ENCODE peak calls at places on chromosome X, in four cellular contexts. One of them, this sample, is unnamed.

GRCh38 chrX:1480082-1480785 is 27.5 kb upstream of the ASMTL start:
- DNase-seq in neural crest cell: no peak
- DNase-seq in GM20000: no peak
- DNase-seq in stimulated activated CD4-positive, alpha-beta T cell treated with anti-CD3 and anti-CD28 coated beads, Interleukin-15, amount 100 ng/mL, for 1 hour: no peak
- DNase-seq in this sample: no peak

GRCh38 chrX:11929476-11929875 is 171.4 kb downstream of the MSL3 start:
- DNase-seq in neural crest cell: no peak
- DNase-seq in GM20000: no peak
- DNase-seq in stimulated activated CD4-positive, alpha-beta T cell treated with anti-CD3 and anti-CD28 coated beads, Interleukin-15, amount 100 ng/mL, for 1 hour: no peak
- DNase-seq in this sample: no peak

GRCh38 chrX:1264556-1264955 is 4.1 kb upstream of the CSF2RA start:
- DNase-seq in neural crest cell: no peak
- DNase-seq in GM20000: no peak
- DNase-seq in stimulated activated CD4-positive, alpha-beta T cell treated with anti-CD3 and anti-CD28 coated beads, Interleukin-15, amount 100 ng/mL, for 1 hour: no peak
- DNase-seq in this sample: no peak

GRCh38 chrX:2423293-2423692 is 77.5 kb downstream of the DHRSX start:
- DNase-seq in neural crest cell: no peak
- DNase-seq in GM20000: no peak
- DNase-seq in stimulated activated CD4-positive, alpha-beta T cell treated with anti-CD3 and anti-CD28 coated beads, Interleukin-15, amount 100 ng/mL, for 1 hour: no peak
- DNase-seq in this sample: no peak

GRCh38 chrX:150692837-150693781 is at the start of gene MTMR1:
- DNase-seq in neural crest cell: no peak
- DNase-seq in GM20000: peak
- DNase-seq in stimulated activated CD4-positive, alpha-beta T cell treated with anti-CD3 and anti-CD28 coated beads, Interleukin-15, amount 100 ng/mL, for 1 hour: peak
- DNase-seq in this sample: peak

GRCh38 chrX:153628665-153629064 is 18.3 kb upstream of the DUSP9 start:
- DNase-seq in neural crest cell: no peak
- DNase-seq in GM20000: no peak
- DNase-seq in stimulated activated CD4-positive, alpha-beta T cell treated with anti-CD3 and anti-CD28 coated beads, Interleukin-15, amount 100 ng/mL, for 1 hour: no peak
- DNase-seq in this sample: no peak

GRCh38 chrX:46325312-46325877 is 219.8 kb downstream of the ZNF674 start:
- DNase-seq in neural crest cell: no peak
- DNase-seq in GM20000: no peak
- DNase-seq in stimulated activated CD4-positive, alpha-beta T cell treated with anti-CD3 and anti-CD28 coated beads, Interleukin-15, amount 100 ng/mL, for 1 hour: peak
- DNase-seq in this sample: peak

GRCh38 chrX:16310326-16310725 is 143.0 kb downstream of the MAGEB17 start:
- DNase-seq in neural crest cell: no peak
- DNase-seq in GM20000: no peak
- DNase-seq in stimulated activated CD4-positive, alpha-beta T cell treated with anti-CD3 and anti-CD28 coated beads, Interleukin-15, amount 100 ng/mL, for 1 hour: no peak
- DNase-seq in this sample: no peak

GRCh38 chrX:20139966-20140365 is 1.7 kb downstream of the EIF1AX start:
- DNase-seq in neural crest cell: no peak
- DNase-seq in GM20000: no peak
- DNase-seq in stimulated activated CD4-positive, alpha-beta T cell treated with anti-CD3 and anti-CD28 coated beads, Interleukin-15, amount 100 ng/mL, for 1 hour: no peak
- DNase-seq in this sample: no peak

GRCh38 chrX:51878056-51878455 is 15.4 kb upstream of the MAGED1 start:
- DNase-seq in neural crest cell: no peak
- DNase-seq in GM20000: no peak
- DNase-seq in stimulated activated CD4-positive, alpha-beta T cell treated with anti-CD3 and anti-CD28 coated beads, Interleukin-15, amount 100 ng/mL, for 1 hour: no peak
- DNase-seq in this sample: no peak

GRCh38 chrX:37896491-37896890 is 49.1 kb upstream of the DYNLT3 start:
- DNase-seq in neural crest cell: no peak
- DNase-seq in GM20000: no peak
- DNase-seq in stimulated activated CD4-positive, alpha-beta T cell treated with anti-CD3 and anti-CD28 coated beads, Interleukin-15, amount 100 ng/mL, for 1 hour: no peak
- DNase-seq in this sample: no peak

GRCh38 chrX:8803326-8803725 is 2.1 kb upstream of the FAM9A start:
- DNase-seq in neural crest cell: no peak
- DNase-seq in GM20000: no peak
- DNase-seq in stimulated activated CD4-positive, alpha-beta T cell treated with anti-CD3 and anti-CD28 coated beads, Interleukin-15, amount 100 ng/mL, for 1 hour: no peak
- DNase-seq in this sample: no peak

GRCh38 chrX:138945219-138945618 is 233.7 kb upstream of the FGF13 start:
- DNase-seq in neural crest cell: no peak
- DNase-seq in GM20000: no peak
- DNase-seq in stimulated activated CD4-positive, alpha-beta T cell treated with anti-CD3 and anti-CD28 coated beads, Interleukin-15, amount 100 ng/mL, for 1 hour: no peak
- DNase-seq in this sample: no peak

GRCh38 chrX:47687249-47687648 is 28.3 kb upstream of the UXT start:
- DNase-seq in neural crest cell: no peak
- DNase-seq in GM20000: no peak
- DNase-seq in stimulated activated CD4-positive, alpha-beta T cell treated with anti-CD3 and anti-CD28 coated beads, Interleukin-15, amount 100 ng/mL, for 1 hour: no peak
- DNase-seq in this sample: no peak

GRCh38 chrX:43940811-43941210 is 32.4 kb downstream of the NDP start:
- DNase-seq in neural crest cell: no peak
- DNase-seq in GM20000: no peak
- DNase-seq in stimulated activated CD4-positive, alpha-beta T cell treated with anti-CD3 and anti-CD28 coated beads, Interleukin-15, amount 100 ng/mL, for 1 hour: no peak
- DNase-seq in this sample: no peak

GRCh38 chrX:44705817-44706551 is 137.8 kb upstream of the DUSP21 start:
- DNase-seq in neural crest cell: no peak
- DNase-seq in GM20000: no peak
- DNase-seq in stimulated activated CD4-positive, alpha-beta T cell treated with anti-CD3 and anti-CD28 coated beads, Interleukin-15, amount 100 ng/mL, for 1 hour: no peak
- DNase-seq in this sample: no peak

GRCh38 chrX:80807606-80808159 is 2.0 kb downstream of the BRWD3 start:
- DNase-seq in neural crest cell: no peak
- DNase-seq in GM20000: no peak
- DNase-seq in stimulated activated CD4-positive, alpha-beta T cell treated with anti-CD3 and anti-CD28 coated beads, Interleukin-15, amount 100 ng/mL, for 1 hour: no peak
- DNase-seq in this sample: no peak

GRCh38 chrX:8873956-8874355 is 72.8 kb upstream of the FAM9A start:
- DNase-seq in neural crest cell: no peak
- DNase-seq in GM20000: no peak
- DNase-seq in stimulated activated CD4-positive, alpha-beta T cell treated with anti-CD3 and anti-CD28 coated beads, Interleukin-15, amount 100 ng/mL, for 1 hour: no peak
- DNase-seq in this sample: no peak

GRCh38 chrX:153779891-153780677 is 757 bp upstream of the SRPK3 start:
- DNase-seq in neural crest cell: no peak
- DNase-seq in GM20000: no peak
- DNase-seq in stimulated activated CD4-positive, alpha-beta T cell treated with anti-CD3 and anti-CD28 coated beads, Interleukin-15, amount 100 ng/mL, for 1 hour: no peak
- DNase-seq in this sample: no peak

GRCh38 chrX:78168065-78168464 is 28.6 kb upstream of the TAF9B start:
- DNase-seq in neural crest cell: no peak
- DNase-seq in GM20000: no peak
- DNase-seq in stimulated activated CD4-positive, alpha-beta T cell treated with anti-CD3 and anti-CD28 coated beads, Interleukin-15, amount 100 ng/mL, for 1 hour: no peak
- DNase-seq in this sample: no peak